ENCODE peak calls at places on chromosomes 1 and 21, in five cellular contexts. A is HCT116, R is PC-9, F is fibroblast of pulmonary artery, K is heart right ventricle. B is an unnamed sample.

GRCh38 chr1:92822907-92823306 is 8.9 kb upstream of the RPL5 start:
- DNase-seq in A (no peak), R (peak), F (peak), K (no peak), B (peak)

GRCh38 chr1:189538271-189538670 is 939.4 kb downstream of the BRINP3 start:
- DNase-seq in A (no peak), R (no peak), F (no peak), K (no peak), B (no peak)

GRCh38 chr1:210049616-210050015 is 111.6 kb downstream of the SYT14 start:
- DNase-seq in A (no peak), R (no peak), F (no peak), K (no peak), B (no peak)

GRCh38 chr1:180066150-180066549 is 88.5 kb upstream of the QSOX1 start:
- DNase-seq in A (no peak), R (no peak), F (no peak), K (no peak), B (no peak)

GRCh38 chr1:114330451-114330983 is 176.8 kb upstream of the SYT6 start:
- DNase-seq in A (no peak), R (no peak), F (no peak), K (no peak), B (no peak)

GRCh38 chr1:93665015-93665414 is 16.6 kb downstream of the BCAR3 start:
- DNase-seq in A (no peak), R (no peak), F (no peak), K (no peak), B (no peak)

GRCh38 chr1:190205713-190206112 is 272.0 kb downstream of the BRINP3 start:
- DNase-seq in A (no peak), R (no peak), F (peak), K (no peak), B (no peak)

GRCh38 chr1:22854688-22855565 is 117.7 kb downstream of the LACTBL1 start:
- DNase-seq in A (no peak), R (no peak), F (no peak), K (no peak), B (no peak)

GRCh38 chr1:224565186-224565585 is 50.9 kb upstream of the CNIH3 start:
- DNase-seq in A (peak), R (peak), F (peak), K (no peak), B (peak)

GRCh38 chr1:227397356-227397978 is 79.2 kb upstream of the CDC42BPA start:
- DNase-seq in A (no peak), R (no peak), F (no peak), K (no peak), B (no peak)

GRCh38 chr1:33971018-33971710 is 107.3 kb downstream of the HMGB4 start:
- DNase-seq in A (no peak), R (no peak), F (peak), K (no peak), B (no peak)

GRCh38 chr1:54845772-54846171 is 41.2 kb downstream of the DHCR24 start:
- DNase-seq in A (no peak), R (no peak), F (no peak), K (no peak), B (no peak)

GRCh38 chr1:37123266-37123665 is 89.0 kb upstream of the GRIK3 start:
- DNase-seq in A (no peak), R (no peak), F (no peak), K (no peak), B (no peak)

GRCh38 chr1:236377832-236378535 is 16.1 kb upstream of the EDARADD start:
- DNase-seq in A (no peak), R (no peak), F (no peak), K (no peak), B (no peak)

GRCh38 chr1:15733726-15734226 is 2.3 kb upstream of the SLC25A34 start:
- DNase-seq in A (no peak), R (no peak), F (no peak), K (no peak), B (no peak)

GRCh38 chr1:160244209-160244608 is 18.1 kb downstream of the DCAF8 start:
- DNase-seq in A (no peak), R (no peak), F (no peak), K (no peak), B (no peak)

GRCh38 chr1:55381983-55382382 is 166.8 kb upstream of the USP24 start:
- DNase-seq in A (no peak), R (no peak), F (no peak), K (no peak), B (no peak)

DNA sequence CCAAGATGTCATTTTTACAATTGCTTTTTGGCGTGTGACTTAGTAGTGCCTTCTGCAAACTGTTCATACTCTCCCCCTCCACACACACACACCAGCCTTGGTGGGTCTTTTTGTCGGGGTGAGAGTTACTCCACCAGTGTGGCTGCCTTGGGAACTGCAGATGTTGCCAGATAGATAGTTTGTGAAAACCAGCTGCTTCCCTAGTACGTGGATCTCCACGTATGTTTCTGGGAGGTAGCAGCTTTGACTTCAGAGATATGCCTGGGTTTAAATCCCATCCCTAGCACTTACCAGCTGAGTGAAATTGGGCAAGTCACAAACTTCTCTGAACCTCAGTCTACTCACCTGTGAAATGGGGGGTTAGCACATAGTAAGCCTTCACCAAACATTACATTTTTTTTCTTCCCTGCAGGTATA is 78.0 kb downstream of the MAN1C1 start:
- DNase-seq in A (no peak), R (no peak), F (peak), K (no peak), B (no peak)
- TF ChIP-seq CTCF in A (no peak), R (no peak), F (peak), K (no peak), B (no peak)

DNA sequence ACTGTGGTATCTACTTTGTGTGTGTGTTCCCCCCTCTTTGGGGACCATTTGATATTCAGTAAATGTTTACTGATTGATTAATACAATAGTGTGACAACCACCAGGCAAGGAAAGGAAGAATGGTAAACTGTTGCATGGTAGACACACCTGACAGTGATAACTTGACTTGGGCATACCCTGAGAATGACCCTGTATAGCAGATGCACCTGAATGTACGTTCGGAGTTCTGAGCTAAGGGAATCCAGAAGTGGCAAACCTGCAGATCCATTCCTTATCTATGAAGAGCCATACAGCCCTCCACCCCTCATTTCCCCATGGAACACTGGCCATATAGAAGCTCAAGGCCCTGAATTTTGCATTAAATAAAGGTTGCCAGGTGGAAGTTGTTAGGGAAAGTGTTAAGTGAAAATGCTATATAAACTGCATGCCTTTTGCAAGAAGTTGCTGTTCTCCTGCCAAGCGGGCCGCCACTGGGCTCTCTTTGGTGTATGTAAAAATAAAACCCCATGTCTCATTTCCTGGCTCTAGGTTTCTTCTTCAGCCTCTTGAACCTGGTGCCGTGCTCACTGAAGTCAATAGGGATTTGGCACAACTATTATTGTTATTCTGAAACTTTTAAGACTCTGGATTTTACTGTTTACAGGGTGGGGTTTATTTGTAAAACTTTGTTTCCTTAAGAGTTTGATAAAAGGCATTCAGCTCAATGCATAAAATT is 32.6 kb upstream of the DENND1B start:
- DNase-seq in A (no peak), R (no peak), F (peak), K (no peak), B (no peak)
- H3K4me3 ChIP-seq in A (no peak), R (no peak), F (no peak), K (no peak), B (no peak)

DNA sequence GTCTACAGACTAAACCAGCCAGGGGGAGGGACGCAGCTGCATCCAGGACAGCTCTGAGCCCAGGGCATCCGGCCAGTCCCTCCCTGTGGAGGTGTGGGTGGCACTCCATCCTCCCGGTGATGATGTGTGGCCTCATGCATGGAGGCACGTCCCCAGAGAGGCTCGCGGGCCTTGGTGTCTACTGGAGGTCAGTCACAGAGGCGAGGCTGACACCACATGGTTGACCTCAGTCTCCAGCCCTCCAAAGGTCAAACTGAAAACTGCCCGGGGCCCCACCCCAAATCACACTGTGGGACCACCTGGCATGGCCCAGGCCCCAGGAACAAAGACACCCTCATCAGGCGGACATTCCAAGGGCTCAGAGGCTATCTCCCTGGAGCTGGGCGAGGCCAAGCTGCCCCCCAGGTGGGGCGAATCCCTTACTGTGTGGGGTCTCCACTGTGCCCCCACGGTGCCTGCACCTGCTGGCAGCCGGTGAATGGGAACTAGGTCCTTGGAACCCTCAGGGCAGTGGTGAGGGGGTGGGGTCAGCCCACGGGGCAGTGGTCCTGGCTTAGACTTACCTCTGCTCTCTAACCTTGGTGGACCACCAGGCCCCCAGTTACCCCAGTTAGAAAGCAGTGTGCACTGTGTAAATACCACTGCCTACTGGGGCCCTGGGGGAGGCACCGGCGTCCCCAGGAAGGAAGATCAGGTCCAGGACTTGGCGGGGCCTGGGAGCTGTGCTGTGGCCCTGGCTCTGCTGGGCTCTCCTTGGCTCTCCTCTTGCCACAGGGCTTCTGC is 49.1 kb downstream of the TRPM2 start:
- DNase-seq in A (no peak), R (no peak), F (no peak), K (no peak), B (no peak)
- TF ChIP-seq CTCF in A (no peak), R (no peak), F (no peak), K (no peak), B (no peak)

GRCh38 chr1:158998037-158998780 is 11.5 kb upstream of the IFI16 start:
- DNase-seq in A (no peak), R (no peak), F (no peak), K (no peak), B (no peak)

GRCh38 chr1:159000070-159000409 is 9.7 kb upstream of the IFI16 start:
- DNase-seq in A (no peak), R (no peak), F (no peak), K (no peak), B (no peak)

GRCh38 chr1:158998781-158999161 is 10.9 kb upstream of the IFI16 start:
- DNase-seq in A (peak), R (peak), F (peak), K (peak), B (no peak)

GRCh38 chr1:158999301-159000069 is 10.2 kb upstream of the IFI16 start:
- DNase-seq in A (no peak), R (no peak), F (peak), K (peak), B (peak)

GRCh38 chr1:159000627-159001026 is 9.1 kb upstream of the IFI16 start:
- DNase-seq in A (peak), R (no peak), F (peak), K (peak), B (peak)
- H3K4me3 ChIP-seq in A (no peak), R (no peak), F (peak), K (peak), B (peak)

DNA sequence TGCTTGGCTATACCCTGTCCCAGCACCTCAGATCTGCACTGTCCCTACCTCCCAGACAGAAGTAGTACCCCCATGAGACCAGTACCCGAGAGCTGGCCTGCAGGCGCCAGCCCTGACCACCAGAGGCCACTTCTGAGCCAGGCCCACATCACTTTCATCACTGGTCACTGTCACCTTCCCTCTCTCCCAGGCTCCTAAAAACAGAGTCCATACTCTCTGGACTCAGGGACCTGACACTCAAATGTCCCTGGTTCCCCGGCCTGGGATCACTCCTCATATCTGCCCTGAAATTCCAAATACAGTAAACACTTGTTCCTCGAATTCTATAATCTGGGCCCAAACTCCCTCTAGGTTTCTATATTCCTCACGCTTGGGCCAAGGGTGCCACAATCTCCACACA is 18.7 kb downstream of the TMEM53 start:
- DNase-seq in A (no peak), R (peak), F (peak), K (no peak), B (no peak)
- TF ChIP-seq CTCF in A (peak), R (peak), F (peak), K (peak), B (peak)

DNA sequence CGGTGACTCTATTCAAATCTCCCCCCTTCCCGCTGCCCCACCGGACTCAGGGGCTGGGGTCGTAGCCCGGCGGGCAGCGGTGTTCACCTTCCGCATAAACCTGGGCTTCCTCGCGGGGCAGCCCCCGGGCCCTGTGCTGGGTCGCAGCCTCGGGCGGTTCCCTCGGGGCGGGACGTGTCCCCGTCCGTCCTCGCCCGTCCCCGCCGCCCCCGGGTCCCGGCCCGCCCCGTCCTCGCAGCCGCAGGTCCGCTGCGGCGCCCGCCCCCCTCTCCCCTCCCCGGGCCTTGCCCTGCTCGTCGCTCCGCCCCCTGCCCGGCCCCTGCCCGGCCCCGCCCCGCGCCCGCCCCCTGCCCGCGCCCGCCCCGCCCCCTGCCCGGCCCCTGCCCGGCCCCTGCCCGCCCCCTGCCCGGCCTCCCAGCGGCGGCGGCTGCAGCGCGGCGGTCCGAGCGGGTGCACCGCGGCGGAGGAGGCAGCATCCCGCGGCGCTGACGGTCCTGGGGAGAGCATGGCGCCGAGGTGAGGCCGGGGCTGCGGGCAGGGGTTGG is at the start of gene COL18A1:
- DNase-seq in A (no peak), R (no peak), F (peak), K (peak), B (no peak)
- H3K4me3 ChIP-seq in A (peak), R (peak), F (peak), K (peak), B (peak)

GRCh38 chr1:203217139-203217621 is 12.3 kb downstream of the CHIT1 start:
- DNase-seq in A (no peak), R (no peak), F (no peak), K (no peak), B (no peak)

GRCh38 chr1:203217668-203218067 is 11.8 kb downstream of the CHIT1 start:
- DNase-seq in A (no peak), R (no peak), F (no peak), K (no peak), B (no peak)

GRCh38 chr1:203215573-203215972 is 13.9 kb downstream of the CHIT1 start:
- DNase-seq in A (no peak), R (no peak), F (no peak), K (no peak), B (no peak)

GRCh38 chr1:203214889-203215288 is 14.6 kb downstream of the CHIT1 start:
- DNase-seq in A (no peak), R (no peak), F (no peak), K (no peak), B (no peak)

GRCh38 chr1:203216274-203217138 is 13.0 kb downstream of the CHIT1 start:
- DNase-seq in A (peak), R (peak), F (peak), K (peak), B (peak)
- TF ChIP-seq CTCF in A (peak), R (peak), F (peak), K (peak), B (peak)

DNA sequence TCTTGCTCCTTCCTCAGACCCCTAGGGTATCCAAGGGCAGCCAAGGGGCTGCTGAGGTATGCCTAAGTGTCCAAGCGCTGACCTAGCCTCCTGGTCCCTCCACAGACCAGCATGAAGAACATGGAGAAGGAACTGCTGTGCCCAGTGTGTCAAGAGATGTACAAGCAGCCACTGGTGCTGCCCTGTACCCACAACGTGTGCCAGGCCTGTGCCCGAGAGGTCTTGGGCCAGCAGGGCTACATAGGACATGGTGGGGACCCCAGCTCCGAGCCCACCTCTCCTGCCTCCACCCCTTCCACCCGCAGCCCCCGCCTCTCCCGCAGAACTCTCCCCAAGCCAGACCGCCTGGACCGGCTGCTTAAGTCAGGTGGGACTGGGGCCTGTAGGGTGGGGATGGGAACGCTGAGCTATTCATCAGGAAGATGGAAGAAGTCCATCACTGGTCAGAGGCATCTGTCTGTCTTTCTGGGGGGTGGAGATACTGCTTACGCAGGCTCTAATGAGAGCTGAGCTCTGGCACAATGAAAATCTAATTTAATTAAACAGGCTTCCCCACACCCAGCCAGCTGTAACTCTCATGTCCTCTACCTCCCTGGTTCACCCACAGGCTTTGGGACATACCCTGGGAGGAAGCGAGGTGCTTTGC is 1.8 kb downstream of the TRIM46 start:
- DNase-seq in A (no peak), R (no peak), F (no peak), K (peak), B (no peak)
- H3K4me3 ChIP-seq in A (no peak), R (no peak), F (peak), K (no peak), B (peak)

B was measured in kidney epithelial cell.